ENCODE peak calls at places on chromosomes 3 and 15, in five cellular contexts. One of them, this sample, is unnamed.
A peak's percentile ranks its signal among the peaks of the same experiment; 100 is the strongest.

GRCh38 chr3:64667887-64668581 is 19.8 kb downstream of the ADAMTS9 start:
- DNase-seq in lower lobe of right lung: peak; percentile 53
- DNase-seq in neural progenitor cell: no peak
- DNase-seq in upper lobe of right lung: peak; percentile 74
- DNase-seq in A549: no peak
- DNase-seq in this sample: no peak

GRCh38 chr3:9217784-9218513 is 31.5 kb downstream of the SRGAP3 start:
- DNase-seq in lower lobe of right lung: no peak
- DNase-seq in neural progenitor cell: peak; percentile 73
- DNase-seq in upper lobe of right lung: no peak
- DNase-seq in A549: no peak
- DNase-seq in this sample: no peak

GRCh38 chr3:160193644-160194192 is 31.5 kb upstream of the C3orf80 start:
- DNase-seq in lower lobe of right lung: no peak
- DNase-seq in neural progenitor cell: no peak
- DNase-seq in upper lobe of right lung: no peak
- DNase-seq in A549: no peak
- DNase-seq in this sample: no peak

GRCh38 chr15:70748281-70748747 is 15.0 kb downstream of the UACA start:
- DNase-seq in lower lobe of right lung: no peak
- DNase-seq in neural progenitor cell: no peak
- DNase-seq in upper lobe of right lung: no peak
- DNase-seq in A549: no peak
- DNase-seq in this sample: peak; percentile 47

GRCh38 chr15:42805266-42805665 is 68.3 kb upstream of the CDAN1 start:
- DNase-seq in lower lobe of right lung: no peak
- DNase-seq in neural progenitor cell: no peak
- DNase-seq in upper lobe of right lung: no peak
- DNase-seq in A549: no peak
- DNase-seq in this sample: no peak

GRCh38 chr15:75051161-75051560 is 27.8 kb downstream of the PPCDC start:
- DNase-seq in lower lobe of right lung: no peak
- DNase-seq in neural progenitor cell: no peak
- DNase-seq in upper lobe of right lung: no peak
- DNase-seq in A549: no peak
- DNase-seq in this sample: no peak

GRCh38 chr3:16239082-16239770 is 25.5 kb downstream of the DPH3 start:
- DNase-seq in lower lobe of right lung: no peak
- DNase-seq in neural progenitor cell: no peak
- DNase-seq in upper lobe of right lung: no peak
- DNase-seq in A549: no peak
- DNase-seq in this sample: no peak

GRCh38 chr3:113696658-113697191 is 283 bp upstream of the USF3 start:
- DNase-seq in lower lobe of right lung: peak; percentile 100
- DNase-seq in neural progenitor cell: peak; percentile 99
- DNase-seq in upper lobe of right lung: peak; percentile 99
- DNase-seq in A549: peak; percentile 99
- DNase-seq in this sample: peak; percentile 97

GRCh38 chr15:68383161-68384074 is 48.5 kb downstream of the ITGA11 start:
- DNase-seq in lower lobe of right lung: no peak
- DNase-seq in neural progenitor cell: peak; percentile 54
- DNase-seq in upper lobe of right lung: peak; percentile 13
- DNase-seq in A549: peak; percentile 78
- DNase-seq in this sample: no peak

GRCh38 chr3:18301781-18302180 is 123.4 kb downstream of the SATB1 start:
- DNase-seq in lower lobe of right lung: no peak
- DNase-seq in neural progenitor cell: no peak
- DNase-seq in upper lobe of right lung: no peak
- DNase-seq in A549: no peak
- DNase-seq in this sample: no peak
- TF ChIP-seq CTCF in lower lobe of right lung: no peak
- TF ChIP-seq CTCF in neural progenitor cell: no peak
- TF ChIP-seq CTCF in upper lobe of right lung: no peak
- TF ChIP-seq CTCF in A549: no peak
- TF ChIP-seq CTCF in this sample: no peak

GRCh38 chr3:73192036-73192738 is 130.7 kb downstream of the EBLN2 start:
- DNase-seq in lower lobe of right lung: no peak
- DNase-seq in neural progenitor cell: peak; percentile 66
- DNase-seq in upper lobe of right lung: no peak
- DNase-seq in A549: no peak
- DNase-seq in this sample: no peak

GRCh38 chr3:73188707-73189106 is 127.2 kb downstream of the EBLN2 start:
- DNase-seq in lower lobe of right lung: no peak
- DNase-seq in neural progenitor cell: no peak
- DNase-seq in upper lobe of right lung: no peak
- DNase-seq in A549: no peak
- DNase-seq in this sample: no peak
- TF ChIP-seq CTCF in lower lobe of right lung: no peak
- TF ChIP-seq CTCF in neural progenitor cell: no peak
- TF ChIP-seq CTCF in upper lobe of right lung: no peak
- TF ChIP-seq CTCF in A549: no peak
- TF ChIP-seq CTCF in this sample: no peak

GRCh38 chr3:81416812-81417211 is 344.6 kb downstream of the GBE1 start:
- DNase-seq in lower lobe of right lung: no peak
- DNase-seq in neural progenitor cell: no peak
- DNase-seq in upper lobe of right lung: no peak
- DNase-seq in A549: no peak
- DNase-seq in this sample: no peak

DNA sequence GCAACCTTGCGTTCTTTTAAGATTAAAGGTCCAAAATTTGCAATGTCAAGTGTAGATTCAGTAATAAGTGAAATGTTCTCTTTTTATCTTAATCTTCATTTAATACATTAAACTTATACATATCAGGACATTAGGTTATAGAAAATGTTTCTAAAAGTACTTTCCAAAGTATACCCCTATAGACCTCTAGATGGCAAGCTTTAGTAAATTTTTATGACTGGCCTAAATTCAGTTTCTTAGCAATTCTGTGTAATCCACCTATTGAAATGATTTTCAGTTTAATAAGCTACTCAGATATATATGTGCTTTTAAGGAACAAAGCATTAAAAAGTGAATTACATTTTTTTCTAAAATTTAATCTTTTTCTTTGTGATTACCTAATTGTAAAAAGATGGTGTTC is 342.2 kb downstream of the GBE1 start:
- DNase-seq in lower lobe of right lung: no peak
- DNase-seq in neural progenitor cell: no peak
- DNase-seq in upper lobe of right lung: no peak
- DNase-seq in A549: peak; percentile 3
- DNase-seq in this sample: no peak
- TF ChIP-seq CTCF in lower lobe of right lung: peak; percentile 49
- TF ChIP-seq CTCF in neural progenitor cell: peak; percentile 62
- TF ChIP-seq CTCF in upper lobe of right lung: peak; percentile 51
- TF ChIP-seq CTCF in A549: peak; percentile 59
- TF ChIP-seq CTCF in this sample: peak; percentile 20

GRCh38 chr15:98873441-98874218 is 134.0 kb downstream of the PGPEP1L start:
- DNase-seq in lower lobe of right lung: peak; percentile 61
- DNase-seq in neural progenitor cell: peak; percentile 78
- DNase-seq in upper lobe of right lung: no peak
- DNase-seq in A549: peak; percentile 97
- DNase-seq in this sample: peak; percentile 56
- TF ChIP-seq CTCF in lower lobe of right lung: no peak
- TF ChIP-seq CTCF in neural progenitor cell: no peak
- TF ChIP-seq CTCF in upper lobe of right lung: no peak
- TF ChIP-seq CTCF in A549: peak; percentile 43
- TF ChIP-seq CTCF in this sample: no peak

GRCh38 chr3:10692039-10692438 is 124.0 kb upstream of the SLC6A11 start:
- DNase-seq in lower lobe of right lung: no peak
- DNase-seq in neural progenitor cell: no peak
- DNase-seq in upper lobe of right lung: no peak
- DNase-seq in A549: no peak
- DNase-seq in this sample: no peak

GRCh38 chr3:10694194-10694593 is 121.8 kb upstream of the SLC6A11 start:
- DNase-seq in lower lobe of right lung: no peak
- DNase-seq in neural progenitor cell: no peak
- DNase-seq in upper lobe of right lung: no peak
- DNase-seq in A549: no peak
- DNase-seq in this sample: no peak

GRCh38 chr3:10697918-10698317 is 118.1 kb upstream of the SLC6A11 start:
- DNase-seq in lower lobe of right lung: no peak
- DNase-seq in neural progenitor cell: peak; percentile 50
- DNase-seq in upper lobe of right lung: no peak
- DNase-seq in A549: no peak
- DNase-seq in this sample: no peak

GRCh38 chr3:10695595-10696285 is 120.3 kb upstream of the SLC6A11 start:
- DNase-seq in lower lobe of right lung: no peak
- DNase-seq in neural progenitor cell: no peak
- DNase-seq in upper lobe of right lung: no peak
- DNase-seq in A549: no peak
- DNase-seq in this sample: no peak

DNA sequence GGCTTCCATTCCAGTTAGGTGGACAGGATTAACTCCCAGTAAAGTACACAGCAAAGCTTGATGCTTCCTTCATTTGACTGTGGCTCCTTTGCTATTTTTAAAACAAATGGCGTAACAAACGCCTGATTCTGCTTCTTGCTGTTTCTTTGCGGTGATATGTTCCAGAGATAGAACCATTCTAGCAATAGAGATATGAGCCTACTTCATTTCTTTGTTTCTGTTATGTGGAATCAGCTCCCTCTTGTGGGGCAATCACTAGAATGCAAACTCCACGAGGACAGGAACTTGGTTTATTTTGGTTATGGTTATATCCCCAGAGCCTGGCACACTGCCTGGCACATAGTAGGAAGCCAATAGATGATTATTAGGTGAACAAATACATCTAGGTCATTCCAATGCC is 122.6 kb upstream of the SLC6A11 start:
- DNase-seq in lower lobe of right lung: no peak
- DNase-seq in neural progenitor cell: no peak
- DNase-seq in upper lobe of right lung: no peak
- DNase-seq in A549: no peak
- DNase-seq in this sample: no peak
- TF ChIP-seq CTCF in lower lobe of right lung: no peak
- TF ChIP-seq CTCF in neural progenitor cell: peak; percentile 30
- TF ChIP-seq CTCF in upper lobe of right lung: no peak
- TF ChIP-seq CTCF in A549: no peak
- TF ChIP-seq CTCF in this sample: no peak

DNA sequence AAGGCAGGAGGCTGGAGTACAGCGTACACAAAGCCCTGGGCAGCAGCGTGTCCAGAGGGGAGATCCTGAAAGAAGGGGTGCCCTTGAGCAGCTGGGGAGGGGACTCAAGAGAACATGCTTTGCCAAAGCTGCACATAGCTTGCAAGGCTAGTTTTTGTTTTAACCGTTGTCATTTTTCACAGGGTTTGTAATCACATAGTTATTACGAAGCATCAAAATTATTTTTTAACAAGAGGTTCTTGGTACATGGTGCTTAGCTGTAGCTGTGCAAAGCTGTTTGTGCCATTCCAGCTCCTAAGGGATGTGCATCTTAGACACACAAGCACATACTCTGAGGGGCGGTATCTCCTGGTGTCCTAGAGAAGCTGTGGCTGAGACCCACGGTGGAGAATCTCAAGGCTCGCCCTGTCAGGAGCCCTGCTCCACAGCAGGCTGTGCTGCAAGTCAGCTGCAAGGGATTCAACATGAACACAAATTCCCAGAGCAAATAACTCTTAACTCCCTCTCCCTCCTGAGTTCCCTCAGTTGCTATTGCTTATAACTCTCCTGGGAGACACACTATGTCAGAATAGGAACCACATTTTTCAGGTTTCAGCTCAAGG is 461.3 kb upstream of the PPP2R3A start:
- DNase-seq in lower lobe of right lung: no peak
- DNase-seq in neural progenitor cell: no peak
- DNase-seq in upper lobe of right lung: no peak
- DNase-seq in A549: no peak
- DNase-seq in this sample: no peak
- TF ChIP-seq CTCF in lower lobe of right lung: no peak
- TF ChIP-seq CTCF in neural progenitor cell: no peak
- TF ChIP-seq CTCF in upper lobe of right lung: no peak
- TF ChIP-seq CTCF in A549: no peak
- TF ChIP-seq CTCF in this sample: no peak

DNA sequence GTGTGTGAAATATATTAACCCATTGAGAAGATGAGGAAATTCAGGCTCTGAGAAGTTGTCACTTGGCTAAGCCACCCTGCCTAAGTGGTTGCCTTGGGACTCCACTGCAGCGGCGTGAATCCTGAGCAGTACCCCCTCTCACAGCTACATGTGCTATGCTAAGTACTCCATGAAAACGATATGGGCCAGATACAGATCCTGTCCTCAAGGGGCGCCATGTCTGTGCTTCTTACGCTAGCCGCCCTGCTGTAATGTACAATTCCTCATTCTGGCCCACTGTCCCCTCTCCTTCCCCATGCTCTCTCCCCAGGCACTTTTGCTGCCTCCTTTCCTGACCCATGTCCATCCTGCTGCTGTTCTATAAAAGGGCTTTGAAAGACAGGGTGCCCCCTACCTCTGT is 140.3 kb downstream of the FEZF2 start:
- DNase-seq in lower lobe of right lung: no peak
- DNase-seq in neural progenitor cell: peak; percentile 34
- DNase-seq in upper lobe of right lung: no peak
- DNase-seq in A549: no peak
- DNase-seq in this sample: no peak
- TF ChIP-seq CTCF in lower lobe of right lung: no peak
- TF ChIP-seq CTCF in neural progenitor cell: peak; percentile 44
- TF ChIP-seq CTCF in upper lobe of right lung: no peak
- TF ChIP-seq CTCF in A549: no peak
- TF ChIP-seq CTCF in this sample: no peak

DNA sequence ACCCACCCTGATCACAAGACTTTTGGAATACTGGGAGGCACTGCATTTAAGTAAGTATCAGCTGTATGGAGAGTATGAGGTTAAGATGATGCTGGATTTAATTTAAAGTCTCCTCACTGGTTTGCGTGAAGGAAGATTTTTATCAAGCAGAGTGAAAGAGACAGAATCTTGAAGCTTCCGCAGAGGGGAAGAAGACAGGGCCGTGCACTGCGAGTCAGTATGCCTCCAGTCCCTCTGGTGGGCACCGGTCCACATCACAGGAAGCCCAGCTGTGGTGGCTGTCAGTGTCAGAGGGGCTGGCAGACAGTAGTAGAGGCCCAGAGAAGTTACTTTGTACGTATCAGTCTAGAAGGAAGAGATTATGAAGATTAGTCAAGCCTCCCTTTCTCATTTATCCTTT is 379.0 kb upstream of the TPRG1 start:
- DNase-seq in lower lobe of right lung: peak; percentile 50
- DNase-seq in neural progenitor cell: peak; percentile 61
- DNase-seq in upper lobe of right lung: peak; percentile 66
- DNase-seq in A549: no peak
- DNase-seq in this sample: no peak
- TF ChIP-seq CTCF in lower lobe of right lung: peak; percentile 18
- TF ChIP-seq CTCF in neural progenitor cell: peak; percentile 58
- TF ChIP-seq CTCF in upper lobe of right lung: peak; percentile 35
- TF ChIP-seq CTCF in A549: no peak
- TF ChIP-seq CTCF in this sample: peak; percentile 33

GRCh38 chr3:43855674-43856299 is 165.0 kb downstream of the ABHD5 start:
- DNase-seq in lower lobe of right lung: peak; percentile 67
- DNase-seq in neural progenitor cell: peak; percentile 77
- DNase-seq in upper lobe of right lung: peak; percentile 73
- DNase-seq in A549: peak; percentile 29
- DNase-seq in this sample: no peak
- TF ChIP-seq CTCF in lower lobe of right lung: peak; percentile 64
- TF ChIP-seq CTCF in neural progenitor cell: peak; percentile 72
- TF ChIP-seq CTCF in upper lobe of right lung: peak; percentile 64
- TF ChIP-seq CTCF in A549: peak; percentile 45
- TF ChIP-seq CTCF in this sample: peak; percentile 66

GRCh38 chr15:45136378-45136764 is 6.6 kb downstream of the DUOX1 start:
- DNase-seq in lower lobe of right lung: no peak
- DNase-seq in neural progenitor cell: peak; percentile 57
- DNase-seq in upper lobe of right lung: peak; percentile 45
- DNase-seq in A549: no peak
- DNase-seq in this sample: no peak
- TF ChIP-seq CTCF in lower lobe of right lung: no peak
- TF ChIP-seq CTCF in neural progenitor cell: peak; percentile 50
- TF ChIP-seq CTCF in upper lobe of right lung: no peak
- TF ChIP-seq CTCF in A549: no peak
- TF ChIP-seq CTCF in this sample: no peak